ENCODE peak calls at places on chromosomes 11 and 22, in six cellular contexts. V is GM12891, L is H1, H is HepG2, F is GM12878, J is K562. A is an unnamed sample.

GRCh38 chr11:100903284-100903683 is 216.2 kb downstream of the ARHGAP42 start:
- DNase-seq in V (no peak), L (no peak), H (no peak), F (no peak), J (no peak), A (no peak)

GRCh38 chr11:11163256-11163655 is 189.8 kb downstream of the CSNK2A3 start:
- DNase-seq in V (no peak), L (no peak), H (peak; percentile 17), F (no peak), J (peak; percentile 50), A (no peak)

GRCh38 chr22:22030493-22031182 is 48.1 kb upstream of the TOP3B start:
- DNase-seq in V (no peak), L (no peak), H (peak; percentile 13), F (peak; percentile 84), J (peak; percentile 73), A (peak; percentile 41)

GRCh38 chr11:121716060-121716459 is 263.3 kb upstream of the SORL1-AS1 start:
- DNase-seq in V (no peak), L (no peak), H (no peak), F (no peak), J (no peak), A (no peak)

GRCh38 chr11:19560156-19560555 is 152.5 kb upstream of the NAV2 start:
- DNase-seq in V (no peak), L (no peak), H (no peak), F (no peak), J (no peak), A (no peak)

GRCh38 chr11:130531061-130531460 is 82.6 kb downstream of the ADAMTS15 start:
- DNase-seq in V (no peak), L (no peak), H (no peak), F (no peak), J (no peak), A (no peak)

GRCh38 chr11:70201876-70202861 is 927 bp upstream of the FADD start:
- DNase-seq in V (no peak), L (no peak), H (no peak), F (no peak), J (no peak), A (no peak)

GRCh38 chr11:123308077-123308476 is 113.0 kb upstream of the CLMP start:
- DNase-seq in V (no peak), L (no peak), H (no peak), F (peak; percentile 19), J (no peak), A (no peak)

GRCh38 chr11:112652786-112653390 is 308.3 kb upstream of the NCAM1 start:
- DNase-seq in V (no peak), L (no peak), H (no peak), F (no peak), J (no peak), A (no peak)

GRCh38 chr22:39469681-39470461 is 13.1 kb downstream of the MGAT3 start:
- DNase-seq in V (no peak), L (no peak), H (peak; percentile 75), F (no peak), J (no peak), A (no peak)

GRCh38 chr11:115081972-115082371 is 403.6 kb downstream of the NXPE2 start:
- DNase-seq in V (no peak), L (no peak), H (no peak), F (no peak), J (no peak), A (no peak)

GRCh38 chr11:79101736-79102135 is 339.1 kb downstream of the TENM4 start:
- DNase-seq in V (no peak), L (no peak), H (no peak), F (no peak), J (no peak), A (no peak)

GRCh38 chr11:44529895-44530412 is 35.5 kb upstream of the CD82 start:
- DNase-seq in V (no peak), L (no peak), H (no peak), F (no peak), J (no peak), A (no peak)

GRCh38 chr11:33065445-33066178 is 26.2 kb downstream of the TCP11L1 start:
- DNase-seq in V (peak; percentile 45), L (peak; percentile 73), H (peak; percentile 50), F (no peak), J (peak; percentile 69), A (peak; percentile 36)

GRCh38 chr11:68748061-68748460 is 3.3 kb downstream of the TESMIN start:
- DNase-seq in V (no peak), L (no peak), H (no peak), F (no peak), J (no peak), A (no peak)

GRCh38 chr11:132734217-132734616 is 798.1 kb downstream of the OPCML start:
- DNase-seq in V (no peak), L (no peak), H (no peak), F (no peak), J (no peak), A (no peak)

GRCh38 chr22:39097098-39098020 is at the start of gene APOBEC3H:
- DNase-seq in V (no peak), L (no peak), H (no peak), F (no peak), J (peak; percentile 25), A (no peak)

GRCh38 chr11:560305-561147 is at the start of the genes LMNTD2 and RASSF7:
- DNase-seq in V (peak; percentile 100), L (peak; percentile 73), H (peak; percentile 75), F (peak; percentile 60), J (peak; percentile 98), A (peak; percentile 100)

GRCh38 chr11:559712-560304 is 730 bp downstream of the LMNTD2 start:
- DNase-seq in V (no peak), L (no peak), H (peak; percentile 81), F (no peak), J (no peak), A (no peak)

GRCh38 chr11:563066-563811 is 2.5 kb downstream of the RASSF7 start:
- DNase-seq in V (no peak), L (no peak), H (no peak), F (no peak), J (no peak), A (no peak)

GRCh38 chr11:562046-562645 is 1.4 kb downstream of the RASSF7 start:
- DNase-seq in V (no peak), L (no peak), H (no peak), F (no peak), J (no peak), A (no peak)

DNA sequence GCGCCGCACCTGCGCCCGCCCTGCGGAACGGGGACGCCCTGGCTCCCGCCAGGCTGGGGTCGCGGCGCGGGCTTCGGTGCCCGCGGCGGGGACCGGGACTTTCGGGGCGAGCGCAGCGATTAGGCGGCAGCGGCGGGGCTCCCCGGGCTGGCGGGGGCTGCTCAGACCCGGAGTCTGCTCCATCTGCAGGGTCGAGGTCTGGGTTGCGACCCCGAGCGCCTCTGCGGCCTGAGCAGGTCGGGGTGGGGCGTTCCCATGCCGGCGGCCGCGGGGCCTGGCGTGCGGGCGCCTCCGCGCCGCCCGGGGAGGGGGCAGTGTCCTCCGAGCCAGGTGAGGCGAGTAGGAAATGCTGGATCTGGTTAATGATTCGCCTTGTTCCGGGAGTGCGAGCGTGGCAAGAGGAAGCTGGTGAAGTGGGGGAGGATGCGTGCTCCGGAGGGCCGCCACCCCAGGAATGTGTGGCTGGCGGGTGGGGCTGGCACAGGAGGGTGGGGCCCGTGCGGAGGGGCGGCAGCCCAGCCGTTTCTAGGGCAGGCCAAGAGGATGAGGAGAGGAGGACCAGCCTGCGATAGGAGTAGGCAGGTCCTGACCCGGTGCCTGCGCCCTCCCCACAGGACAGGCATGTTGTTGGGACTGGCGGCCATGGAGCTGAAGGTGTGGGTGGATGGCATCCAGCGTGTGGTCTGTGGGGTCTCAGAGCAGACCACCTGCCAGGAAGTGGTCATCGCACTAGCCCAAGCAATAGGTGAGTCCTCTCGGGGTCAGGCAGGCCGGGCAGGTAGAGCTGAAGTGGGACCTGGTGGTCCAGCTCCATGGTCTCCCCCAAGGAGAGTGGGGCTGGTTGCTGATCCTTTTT is 606 bp downstream of the RASSF7 start:
- DNase-seq in V (no peak), L (no peak), H (peak; percentile 87), F (no peak), J (peak; percentile 51), A (no peak)
- TF ChIP-seq POLR2A in V (no peak), L (no peak), H (no peak), F (peak; percentile 15), J (no peak), A (no peak)

GRCh38 chr22:46596032-46596441 is 24.1 kb upstream of the GRAMD4 start:
- DNase-seq in V (no peak), L (no peak), H (no peak), F (no peak), J (no peak), A (no peak)
- TF ChIP-seq POLR2AphosphoS5 in V (no peak), L (no peak), H (no peak), F (no peak), J (no peak), A (no peak)

GRCh38 chr11:95487938-95488337 is 256.9 kb upstream of the SESN3 start:
- DNase-seq in V (no peak), L (no peak), H (peak; percentile 3), F (no peak), J (no peak), A (no peak)
- TF ChIP-seq TAF1 in V (no peak), L (no peak), H (no peak), F (no peak), J (no peak), A (no peak)

DNA sequence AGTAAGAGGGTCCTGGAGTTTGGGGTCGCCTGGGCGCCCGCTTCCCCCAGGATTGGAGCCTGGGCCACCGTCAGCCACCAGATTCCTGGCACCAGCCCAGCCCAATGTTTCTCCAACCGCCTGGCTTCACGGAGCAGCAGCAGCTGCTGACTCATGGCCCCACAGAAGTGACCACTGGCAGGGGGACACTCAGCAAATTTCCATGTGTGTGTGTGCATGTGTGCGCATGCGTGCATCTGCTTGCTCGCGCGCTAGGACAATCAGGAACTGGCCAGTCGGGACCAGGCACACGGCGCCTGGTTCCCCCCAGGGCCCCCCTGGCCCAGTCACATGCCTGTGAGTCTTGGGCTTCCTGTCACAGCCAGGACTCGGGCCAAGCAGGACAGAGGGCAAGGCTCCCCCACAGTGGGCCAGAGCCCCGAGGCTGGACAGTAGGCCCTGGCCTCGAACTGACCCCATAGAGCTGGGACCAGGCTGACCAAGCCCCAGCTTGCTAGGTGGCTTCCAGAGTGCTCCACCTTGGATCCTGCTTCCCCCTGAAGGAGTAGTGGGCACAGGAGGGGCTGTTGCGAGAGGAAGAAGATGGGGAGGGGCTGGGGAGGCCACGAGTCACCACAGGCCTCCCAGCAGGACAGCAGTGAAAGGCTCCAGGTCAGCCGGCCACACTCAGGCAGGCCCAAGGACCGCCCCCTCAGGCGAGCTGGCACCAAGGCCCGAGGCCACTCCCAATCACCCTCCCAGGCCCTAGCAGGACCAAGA is 3.2 kb downstream of the CTSD start:
- DNase-seq in V (no peak), L (no peak), H (no peak), F (no peak), J (no peak), A (peak; percentile 25)
- TF ChIP-seq POLR2A in V (no peak), L (no peak), H (no peak), F (no peak), J (no peak), A (no peak)

GRCh38 chr11:16169946-16170345 is 186.4 kb downstream of the SOX6 start:
- DNase-seq in V (no peak), L (no peak), H (no peak), F (no peak), J (no peak), A (no peak)
- TF ChIP-seq POLR2AphosphoS5 in V (no peak), L (no peak), H (no peak), F (no peak), J (no peak), A (no peak)

DNA sequence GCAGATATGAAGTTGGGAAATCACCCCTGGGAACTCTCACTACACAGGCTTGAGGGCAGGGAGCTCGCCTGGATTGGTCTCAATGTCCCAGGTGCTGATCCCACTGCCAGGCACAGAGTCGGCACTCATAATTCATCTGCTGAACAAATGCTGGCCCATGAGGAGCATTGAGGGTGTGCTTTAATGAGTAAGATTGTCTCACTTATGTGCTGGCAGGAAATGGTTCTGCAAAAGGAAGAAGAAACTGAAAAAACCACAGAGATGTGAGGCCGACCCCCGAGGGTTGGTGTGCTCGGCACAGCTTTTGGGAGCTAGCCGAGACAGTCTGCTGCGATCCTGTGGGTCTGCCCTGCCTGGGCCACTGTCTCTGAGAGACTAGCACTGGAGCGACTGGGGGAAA is 9.4 kb downstream of the PLAAT2 start:
- DNase-seq in V (peak; percentile 56), L (no peak), H (no peak), F (no peak), J (no peak), A (peak; percentile 58)
- TF ChIP-seq TAF1 in V (peak; percentile 46), L (no peak), H (no peak), F (no peak), J (no peak), A (peak; percentile 33)

A was measured in GM12892.